ENCODE peak calls at places on chromosomes 4 and X, in seven cellular contexts. One of them, this sample, is unnamed.

GRCh38 chrX:2710041-2710471 is 19.0 kb downstream of the CD99 start:
- DNase-seq in progenitor cell of endocrine pancreas: no peak
- DNase-seq in kidney: no peak
- DNase-seq in uterus: no peak
- DNase-seq in HFF-Myc: peak; percentile 81
- DNase-seq in fibroblast of the aortic adventitia: peak; percentile 77
- DNase-seq in nephron progenitor cell: no peak
- DNase-seq in this sample: no peak

GRCh38 chrX:68424719-68425118 is 8.6 kb downstream of the OPHN1 start:
- DNase-seq in kidney: no peak
- DNase-seq in nephron progenitor cell: no peak
- DNase-seq in HFF-Myc: no peak
- DNase-seq in fibroblast of the aortic adventitia: peak; percentile 27
- DNase-seq in uterus: no peak
- DNase-seq in progenitor cell of endocrine pancreas: no peak
- DNase-seq in this sample: no peak

GRCh38 chrX:21756785-21757529 is 959 bp downstream of the SMPX start:
- DNase-seq in HFF-Myc: no peak
- DNase-seq in kidney: no peak
- DNase-seq in fibroblast of the aortic adventitia: no peak
- DNase-seq in progenitor cell of endocrine pancreas: no peak
- DNase-seq in nephron progenitor cell: no peak
- DNase-seq in uterus: no peak
- DNase-seq in this sample: no peak

GRCh38 chr4:46844325-46844917 is 64.6 kb downstream of the COX7B2 start:
- DNase-seq in HFF-Myc: peak; percentile 27
- DNase-seq in nephron progenitor cell: peak; percentile 59
- DNase-seq in progenitor cell of endocrine pancreas: peak; percentile 28
- DNase-seq in uterus: no peak
- DNase-seq in fibroblast of the aortic adventitia: peak; percentile 74
- DNase-seq in kidney: no peak
- DNase-seq in this sample: peak; percentile 4

GRCh38 chrX:19017271-19017670 is 33.4 kb upstream of the PHKA2 start:
- DNase-seq in uterus: no peak
- DNase-seq in progenitor cell of endocrine pancreas: no peak
- DNase-seq in HFF-Myc: no peak
- DNase-seq in nephron progenitor cell: peak; percentile 28
- DNase-seq in kidney: no peak
- DNase-seq in fibroblast of the aortic adventitia: peak; percentile 15
- DNase-seq in this sample: no peak

GRCh38 chrX:108307408-108308085 is 130.7 kb downstream of the COL4A6 start:
- DNase-seq in nephron progenitor cell: no peak
- DNase-seq in kidney: no peak
- DNase-seq in progenitor cell of endocrine pancreas: no peak
- DNase-seq in uterus: no peak
- DNase-seq in fibroblast of the aortic adventitia: peak; percentile 54
- DNase-seq in HFF-Myc: no peak
- DNase-seq in this sample: no peak

GRCh38 chr4:111813565-111814140 is 331.6 kb upstream of the FAM241A start:
- DNase-seq in HFF-Myc: no peak
- DNase-seq in nephron progenitor cell: no peak
- DNase-seq in fibroblast of the aortic adventitia: no peak
- DNase-seq in kidney: no peak
- DNase-seq in progenitor cell of endocrine pancreas: no peak
- DNase-seq in uterus: no peak
- DNase-seq in this sample: no peak

GRCh38 chr4:173371292-173372192 is 788 bp downstream of the SAP30 start:
- DNase-seq in fibroblast of the aortic adventitia: peak; percentile 78
- DNase-seq in HFF-Myc: no peak
- DNase-seq in progenitor cell of endocrine pancreas: peak; percentile 38
- DNase-seq in nephron progenitor cell: peak; percentile 66
- DNase-seq in uterus: peak; percentile 70
- DNase-seq in kidney: peak; percentile 88
- DNase-seq in this sample: peak; percentile 32

GRCh38 chrX:147917700-147918694 is 6.3 kb downstream of the FMR1 start:
- DNase-seq in nephron progenitor cell: no peak
- DNase-seq in uterus: no peak
- DNase-seq in progenitor cell of endocrine pancreas: no peak
- DNase-seq in HFF-Myc: no peak
- DNase-seq in fibroblast of the aortic adventitia: peak; percentile 21
- DNase-seq in kidney: no peak
- DNase-seq in this sample: no peak

DNA sequence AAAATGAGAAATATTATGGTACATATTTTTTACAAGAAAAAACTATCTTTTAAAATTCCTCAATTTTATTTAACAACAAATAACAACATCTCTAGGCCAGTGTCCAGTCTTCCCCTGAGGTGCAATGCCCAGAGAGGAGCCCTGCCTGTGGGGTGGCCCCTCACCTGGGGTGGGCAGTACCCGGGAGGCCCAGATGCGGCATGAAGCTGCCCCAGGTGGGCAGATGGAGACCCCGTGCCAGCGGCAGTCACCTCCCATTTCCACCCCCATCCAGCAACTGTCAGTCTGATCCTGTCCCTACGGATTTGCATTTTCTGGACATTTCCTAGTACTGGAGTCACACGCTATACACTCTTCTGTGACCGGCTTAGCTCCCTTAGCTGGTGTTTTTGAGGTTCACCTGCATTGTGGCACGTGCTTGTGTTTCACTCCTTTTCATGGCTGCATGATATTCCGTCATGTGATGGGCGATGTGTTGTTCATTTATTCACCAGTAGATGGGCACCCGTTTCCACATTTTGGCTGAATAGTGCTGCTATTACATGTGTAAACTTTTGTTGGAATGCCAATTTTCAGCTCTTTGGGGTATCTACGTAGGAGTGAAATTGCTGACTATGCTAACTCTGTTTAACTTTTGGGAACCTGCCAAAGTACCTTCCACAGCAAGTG is 11.9 kb upstream of the MAEA start:
- DNase-seq in nephron progenitor cell: no peak
- DNase-seq in HFF-Myc: no peak
- DNase-seq in fibroblast of the aortic adventitia: no peak
- DNase-seq in kidney: peak; percentile 59
- DNase-seq in progenitor cell of endocrine pancreas: no peak
- DNase-seq in uterus: no peak
- DNase-seq in this sample: no peak
- TF ChIP-seq CTCF in nephron progenitor cell: no peak
- TF ChIP-seq CTCF in HFF-Myc: peak; percentile 16
- TF ChIP-seq CTCF in fibroblast of the aortic adventitia: peak; percentile 11
- TF ChIP-seq CTCF in kidney: no peak
- TF ChIP-seq CTCF in progenitor cell of endocrine pancreas: no peak
- TF ChIP-seq CTCF in uterus: no peak
- TF ChIP-seq CTCF in this sample: peak; percentile 9

DNA sequence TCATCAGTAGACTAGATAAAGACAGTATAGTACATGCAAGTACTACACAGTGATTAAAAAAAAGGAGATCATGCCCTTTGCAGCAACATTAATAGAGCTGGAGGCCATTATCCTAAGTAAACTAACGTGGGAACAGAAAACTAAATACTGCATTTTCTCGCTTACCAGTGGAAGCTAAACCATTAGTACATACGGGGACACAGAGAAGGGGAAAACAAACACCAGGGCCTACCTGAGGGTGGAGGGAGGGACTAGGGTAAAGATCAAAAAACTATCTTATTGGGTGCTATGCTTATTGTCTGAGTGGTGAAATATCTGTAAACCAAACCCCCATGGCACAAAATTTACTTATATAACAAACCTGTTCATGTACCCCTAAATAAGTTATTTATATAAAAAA is 836.9 kb downstream of the SH3BGRL start:
- DNase-seq in HFF-Myc: no peak
- DNase-seq in fibroblast of the aortic adventitia: no peak
- DNase-seq in progenitor cell of endocrine pancreas: no peak
- DNase-seq in nephron progenitor cell: no peak
- DNase-seq in uterus: no peak
- DNase-seq in kidney: no peak
- DNase-seq in this sample: no peak
- TF ChIP-seq CTCF in HFF-Myc: no peak
- TF ChIP-seq CTCF in fibroblast of the aortic adventitia: no peak
- TF ChIP-seq CTCF in progenitor cell of endocrine pancreas: no peak
- TF ChIP-seq CTCF in nephron progenitor cell: no peak
- TF ChIP-seq CTCF in uterus: no peak
- TF ChIP-seq CTCF in kidney: no peak
- TF ChIP-seq CTCF in this sample: no peak

GRCh38 chr4:8821151-8821950 is 50.3 kb downstream of the HMX1 start:
- DNase-seq in progenitor cell of endocrine pancreas: peak; percentile 4
- DNase-seq in fibroblast of the aortic adventitia: no peak
- DNase-seq in nephron progenitor cell: no peak
- DNase-seq in kidney: peak; percentile 56
- DNase-seq in uterus: no peak
- DNase-seq in HFF-Myc: no peak
- DNase-seq in this sample: no peak

GRCh38 chr4:8818063-8818881 is 53.4 kb downstream of the HMX1 start:
- DNase-seq in progenitor cell of endocrine pancreas: peak; percentile 6
- DNase-seq in kidney: peak; percentile 44
- DNase-seq in nephron progenitor cell: no peak
- DNase-seq in fibroblast of the aortic adventitia: no peak
- DNase-seq in uterus: no peak
- DNase-seq in HFF-Myc: no peak
- DNase-seq in this sample: no peak

GRCh38 chr4:8819019-8819418 is 52.6 kb downstream of the HMX1 start:
- DNase-seq in HFF-Myc: no peak
- DNase-seq in uterus: no peak
- DNase-seq in progenitor cell of endocrine pancreas: no peak
- DNase-seq in fibroblast of the aortic adventitia: no peak
- DNase-seq in nephron progenitor cell: no peak
- DNase-seq in kidney: peak; percentile 2
- DNase-seq in this sample: no peak

GRCh38 chr4:8820178-8821102 is 51.2 kb downstream of the HMX1 start:
- DNase-seq in nephron progenitor cell: no peak
- DNase-seq in uterus: no peak
- DNase-seq in kidney: peak; percentile 48
- DNase-seq in fibroblast of the aortic adventitia: no peak
- DNase-seq in HFF-Myc: no peak
- DNase-seq in progenitor cell of endocrine pancreas: peak; percentile 7
- DNase-seq in this sample: no peak

GRCh38 chr4:8819421-8820177 is 52.0 kb downstream of the HMX1 start:
- DNase-seq in HFF-Myc: no peak
- DNase-seq in fibroblast of the aortic adventitia: no peak
- DNase-seq in progenitor cell of endocrine pancreas: no peak
- DNase-seq in uterus: no peak
- DNase-seq in nephron progenitor cell: no peak
- DNase-seq in kidney: peak; percentile 50
- DNase-seq in this sample: no peak
- TF ChIP-seq CTCF in HFF-Myc: no peak
- TF ChIP-seq CTCF in fibroblast of the aortic adventitia: no peak
- TF ChIP-seq CTCF in progenitor cell of endocrine pancreas: no peak
- TF ChIP-seq CTCF in uterus: no peak
- TF ChIP-seq CTCF in nephron progenitor cell: no peak
- TF ChIP-seq CTCF in kidney: no peak
- TF ChIP-seq CTCF in this sample: peak; percentile 15

DNA sequence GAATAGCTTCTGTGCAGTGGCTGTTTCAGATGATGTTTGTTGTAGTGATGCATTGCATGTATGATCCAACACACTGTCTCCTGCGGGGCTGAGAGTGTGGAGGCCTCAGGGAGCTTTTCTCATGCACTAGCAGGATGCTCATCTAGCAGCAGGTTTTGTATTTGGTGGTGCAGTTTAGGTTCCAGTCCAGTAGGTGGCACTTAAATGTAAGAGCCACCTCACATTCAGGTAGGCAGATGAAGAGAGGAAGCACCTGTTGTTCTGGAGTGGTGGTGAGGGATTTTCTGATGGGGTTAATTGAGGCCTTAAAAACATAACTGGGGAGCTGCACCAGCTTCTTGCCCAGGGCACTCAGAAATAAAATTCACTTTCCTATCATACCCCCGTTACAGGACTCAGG is 300.9 kb downstream of the SPIN4 start:
- DNase-seq in uterus: no peak
- DNase-seq in fibroblast of the aortic adventitia: no peak
- DNase-seq in progenitor cell of endocrine pancreas: no peak
- DNase-seq in HFF-Myc: no peak
- DNase-seq in nephron progenitor cell: no peak
- DNase-seq in kidney: no peak
- DNase-seq in this sample: no peak
- TF ChIP-seq CTCF in uterus: no peak
- TF ChIP-seq CTCF in fibroblast of the aortic adventitia: no peak
- TF ChIP-seq CTCF in progenitor cell of endocrine pancreas: no peak
- TF ChIP-seq CTCF in HFF-Myc: no peak
- TF ChIP-seq CTCF in nephron progenitor cell: no peak
- TF ChIP-seq CTCF in kidney: no peak
- TF ChIP-seq CTCF in this sample: no peak

DNA sequence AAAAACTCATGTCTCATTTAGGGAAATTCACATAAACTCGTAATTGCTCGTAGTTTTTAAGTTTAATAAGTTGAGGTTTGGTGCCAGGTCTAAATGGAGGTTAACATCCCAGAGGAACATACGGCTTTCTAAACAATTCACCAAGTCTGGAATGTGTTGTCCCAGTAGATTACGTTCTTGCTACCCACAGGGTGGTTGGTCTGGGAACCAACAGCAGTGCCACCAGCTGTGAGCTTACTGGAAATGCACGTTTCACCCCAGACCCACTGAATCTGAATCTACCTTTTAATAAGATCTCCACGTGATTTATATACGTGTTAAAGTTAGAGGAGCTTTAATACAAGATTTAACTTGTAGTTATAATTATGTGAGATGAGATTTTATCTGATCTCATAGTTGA is 134.3 kb downstream of the BMPR1B start:
- DNase-seq in progenitor cell of endocrine pancreas: no peak
- DNase-seq in fibroblast of the aortic adventitia: no peak
- DNase-seq in kidney: no peak
- DNase-seq in uterus: no peak
- DNase-seq in nephron progenitor cell: no peak
- DNase-seq in HFF-Myc: no peak
- DNase-seq in this sample: no peak
- TF ChIP-seq CTCF in progenitor cell of endocrine pancreas: no peak
- TF ChIP-seq CTCF in fibroblast of the aortic adventitia: no peak
- TF ChIP-seq CTCF in kidney: no peak
- TF ChIP-seq CTCF in uterus: no peak
- TF ChIP-seq CTCF in nephron progenitor cell: no peak
- TF ChIP-seq CTCF in HFF-Myc: no peak
- TF ChIP-seq CTCF in this sample: no peak